ENCODE peak calls at places on chromosomes 1 and 21, in four cellular contexts. One of them, this sample, is unnamed.

GRCh38 chr1:209642817-209643216 is 9.4 kb downstream of the LAMB3 start:
- DNase-seq in stimulated activated CD4-positive, alpha-beta T cell treated with anti-CD3 and anti-CD28 coated beads, Interleukin-1b, Interleukin-23, amount 100 ng/mL, for 4 hours: no peak
- DNase-seq in A172: no peak
- DNase-seq in M059J: no peak
- DNase-seq in this sample: peak; percentile 33

GRCh38 chr1:228317891-228318810 is 88.5 kb downstream of the TRIM11 start:
- DNase-seq in stimulated activated CD4-positive, alpha-beta T cell treated with anti-CD3 and anti-CD28 coated beads, Interleukin-1b, Interleukin-23, amount 100 ng/mL, for 4 hours: no peak
- DNase-seq in A172: no peak
- DNase-seq in M059J: no peak
- DNase-seq in this sample: no peak

GRCh38 chr1:55425310-55425930 is 210.3 kb upstream of the USP24 start:
- DNase-seq in stimulated activated CD4-positive, alpha-beta T cell treated with anti-CD3 and anti-CD28 coated beads, Interleukin-1b, Interleukin-23, amount 100 ng/mL, for 4 hours: no peak
- DNase-seq in A172: no peak
- DNase-seq in M059J: no peak
- DNase-seq in this sample: no peak

GRCh38 chr1:233514946-233515391 is 98.9 kb upstream of the KCNK1 start:
- DNase-seq in stimulated activated CD4-positive, alpha-beta T cell treated with anti-CD3 and anti-CD28 coated beads, Interleukin-1b, Interleukin-23, amount 100 ng/mL, for 4 hours: no peak
- DNase-seq in A172: no peak
- DNase-seq in M059J: no peak
- DNase-seq in this sample: no peak

GRCh38 chr1:198601936-198602889 is 36.6 kb upstream of the PTPRC start:
- DNase-seq in stimulated activated CD4-positive, alpha-beta T cell treated with anti-CD3 and anti-CD28 coated beads, Interleukin-1b, Interleukin-23, amount 100 ng/mL, for 4 hours: no peak
- DNase-seq in A172: peak; percentile 92
- DNase-seq in M059J: peak; percentile 88
- DNase-seq in this sample: no peak

GRCh38 chr1:246567258-246568235 is 1.3 kb downstream of the CNST start:
- DNase-seq in stimulated activated CD4-positive, alpha-beta T cell treated with anti-CD3 and anti-CD28 coated beads, Interleukin-1b, Interleukin-23, amount 100 ng/mL, for 4 hours: no peak
- DNase-seq in A172: peak; percentile 50
- DNase-seq in M059J: peak; percentile 80
- DNase-seq in this sample: peak; percentile 70

GRCh38 chr1:64337476-64337875 is 132.5 kb upstream of the CACHD1 start:
- DNase-seq in stimulated activated CD4-positive, alpha-beta T cell treated with anti-CD3 and anti-CD28 coated beads, Interleukin-1b, Interleukin-23, amount 100 ng/mL, for 4 hours: no peak
- DNase-seq in A172: no peak
- DNase-seq in M059J: no peak
- DNase-seq in this sample: no peak

GRCh38 chr1:160144921-160145320 is 6.5 kb upstream of the ATP1A4 start:
- DNase-seq in stimulated activated CD4-positive, alpha-beta T cell treated with anti-CD3 and anti-CD28 coated beads, Interleukin-1b, Interleukin-23, amount 100 ng/mL, for 4 hours: no peak
- DNase-seq in A172: no peak
- DNase-seq in M059J: peak; percentile 70
- DNase-seq in this sample: no peak

GRCh38 chr21:35084869-35085268 is 35.8 kb upstream of the RUNX1 start:
- DNase-seq in stimulated activated CD4-positive, alpha-beta T cell treated with anti-CD3 and anti-CD28 coated beads, Interleukin-1b, Interleukin-23, amount 100 ng/mL, for 4 hours: no peak
- DNase-seq in A172: peak; percentile 97
- DNase-seq in M059J: peak; percentile 95
- DNase-seq in this sample: peak; percentile 89

GRCh38 chr1:232317336-232317735 is 312.6 kb downstream of the SIPA1L2 start:
- DNase-seq in stimulated activated CD4-positive, alpha-beta T cell treated with anti-CD3 and anti-CD28 coated beads, Interleukin-1b, Interleukin-23, amount 100 ng/mL, for 4 hours: no peak
- DNase-seq in A172: no peak
- DNase-seq in M059J: no peak
- DNase-seq in this sample: no peak

GRCh38 chr1:55997550-55997949 is 581.8 kb downstream of the PLPP3 start:
- DNase-seq in stimulated activated CD4-positive, alpha-beta T cell treated with anti-CD3 and anti-CD28 coated beads, Interleukin-1b, Interleukin-23, amount 100 ng/mL, for 4 hours: no peak
- DNase-seq in A172: no peak
- DNase-seq in M059J: no peak
- DNase-seq in this sample: no peak

GRCh38 chr1:218659911-218660677 is 315.0 kb downstream of the TGFB2 start:
- DNase-seq in stimulated activated CD4-positive, alpha-beta T cell treated with anti-CD3 and anti-CD28 coated beads, Interleukin-1b, Interleukin-23, amount 100 ng/mL, for 4 hours: no peak
- DNase-seq in A172: peak; percentile 95
- DNase-seq in M059J: peak; percentile 76
- DNase-seq in this sample: no peak

GRCh38 chr1:59265622-59266021 is 31.3 kb upstream of the FGGY start:
- DNase-seq in stimulated activated CD4-positive, alpha-beta T cell treated with anti-CD3 and anti-CD28 coated beads, Interleukin-1b, Interleukin-23, amount 100 ng/mL, for 4 hours: no peak
- DNase-seq in A172: no peak
- DNase-seq in M059J: no peak
- DNase-seq in this sample: no peak

GRCh38 chr1:166489670-166490436 is 323.1 kb upstream of the FAM78B start:
- DNase-seq in stimulated activated CD4-positive, alpha-beta T cell treated with anti-CD3 and anti-CD28 coated beads, Interleukin-1b, Interleukin-23, amount 100 ng/mL, for 4 hours: peak; percentile 37
- DNase-seq in A172: peak; percentile 95
- DNase-seq in M059J: peak; percentile 66
- DNase-seq in this sample: peak; percentile 32

GRCh38 chr1:201933840-201934430 is 12.4 kb downstream of the LMOD1 start:
- DNase-seq in stimulated activated CD4-positive, alpha-beta T cell treated with anti-CD3 and anti-CD28 coated beads, Interleukin-1b, Interleukin-23, amount 100 ng/mL, for 4 hours: no peak
- DNase-seq in A172: peak; percentile 35
- DNase-seq in M059J: peak; percentile 77
- DNase-seq in this sample: no peak

GRCh38 chr1:245440933-245441332 is 286.1 kb downstream of the KIF26B start:
- DNase-seq in stimulated activated CD4-positive, alpha-beta T cell treated with anti-CD3 and anti-CD28 coated beads, Interleukin-1b, Interleukin-23, amount 100 ng/mL, for 4 hours: no peak
- DNase-seq in A172: no peak
- DNase-seq in M059J: no peak
- DNase-seq in this sample: no peak

GRCh38 chr21:31612889-31613785 is 46.4 kb upstream of the SOD1 start:
- DNase-seq in stimulated activated CD4-positive, alpha-beta T cell treated with anti-CD3 and anti-CD28 coated beads, Interleukin-1b, Interleukin-23, amount 100 ng/mL, for 4 hours: no peak
- DNase-seq in A172: peak; percentile 22
- DNase-seq in M059J: peak; percentile 18
- DNase-seq in this sample: peak; percentile 15

This sample was measured in bronchial epithelial cell.